ENCODE peak calls at places on chromosome 17, in six cellular contexts. O, I, X, Z, K and V are unnamed samples.

GRCh38 chr17:50943575-50943933 is 77.4 kb upstream of the TOB1 start:
- DNase-seq in I (no peak), Z (no peak), O (no peak), K (no peak), X (no peak), V (no peak)

GRCh38 chr17:35752471-35752870 is 568 bp downstream of the GAS2L2 start:
- DNase-seq in O (no peak), Z (peak), K (no peak), X (no peak), I (no peak), V (no peak)

GRCh38 chr17:81683208-81683583 is 401 bp downstream of the ARL16 start:
- DNase-seq in O (no peak), X (no peak), I (no peak), Z (no peak), K (no peak), V (no peak)

GRCh38 chr17:40664582-40665333 is at the start of gene KRT222:
- DNase-seq in O (no peak), X (no peak), Z (no peak), I (no peak), K (no peak), V (no peak)

GRCh38 chr17:49224198-49224996 is 6.2 kb downstream of the PHOSPHO1 start:
- DNase-seq in K (no peak), O (no peak), Z (no peak), I (no peak), X (no peak), V (peak)

GRCh38 chr17:27630607-27631408 is at the start of gene LGALS9:
- DNase-seq in O (no peak), I (peak), Z (peak), X (peak), K (no peak), V (peak)

GRCh38 chr17:65013613-65014391 is 42.7 kb downstream of the GNA13 start:
- DNase-seq in O (no peak), X (peak), K (peak), I (no peak), Z (no peak), V (peak)

GRCh38 chr17:83132251-83133081 is 53.1 kb downstream of the METRNL start:
- DNase-seq in O (no peak), Z (no peak), I (no peak), K (no peak), X (no peak), V (no peak)

GRCh38 chr17:73560661-73561060 is 83.6 kb downstream of the SDK2 start:
- DNase-seq in K (no peak), X (no peak), I (no peak), Z (no peak), O (no peak), V (no peak)

GRCh38 chr17:42783778-42784138 is 3.3 kb downstream of the WNK4 start:
- DNase-seq in X (no peak), Z (no peak), K (no peak), I (no peak), O (no peak), V (no peak)

GRCh38 chr17:49703557-49704277 is 4.0 kb downstream of the SLC35B1 start:
- DNase-seq in I (peak), X (no peak), K (peak), Z (peak), O (peak), V (no peak)

GRCh38 chr17:16419929-16420271 is 4.5 kb downstream of the TRPV2 start:
- DNase-seq in K (peak), X (peak), O (no peak), Z (no peak), I (peak), V (no peak)

GRCh38 chr17:4901648-4902344 is 1.1 kb downstream of the CHRNE start:
- DNase-seq in O (no peak), Z (no peak), I (no peak), X (no peak), K (no peak), V (no peak)

GRCh38 chr17:82679586-82680465 is 18.7 kb downstream of the RAB40B start:
- DNase-seq in X (no peak), Z (no peak), K (no peak), O (no peak), I (no peak), V (no peak)

GRCh38 chr17:40485851-40486512 is 15.4 kb downstream of the TNS4 start:
- DNase-seq in O (peak), I (no peak), Z (peak), K (peak), X (peak), V (no peak)

GRCh38 chr17:63963123-63963522 is 9.6 kb downstream of the SCN4A start:
- DNase-seq in X (no peak), K (no peak), I (no peak), Z (no peak), O (no peak), V (no peak)

GRCh38 chr17:68461589-68461988 is 4.3 kb upstream of the WIPI1 start:
- DNase-seq in I (no peak), O (no peak), Z (peak), K (no peak), X (no peak), V (no peak)

GRCh38 chr17:58337600-58338453 is 9.2 kb upstream of the TSPOAP1 start:
- DNase-seq in I (peak), O (no peak), Z (no peak), K (no peak), X (peak), V (peak)

GRCh38 chr17:144936-145670 is 7.7 kb downstream of the SCGB1C2 start:
- DNase-seq in K (no peak), O (no peak), X (no peak), I (no peak), Z (no peak), V (no peak)

GRCh38 chr17:46764709-46765401 is 53.6 kb downstream of the WNT3 start:
- DNase-seq in K (peak), X (peak), Z (peak), O (no peak), I (no peak), V (no peak)

GRCh38 chr17:81888988-81889595 is 2.3 kb downstream of the ALYREF start:
- DNase-seq in X (no peak), I (no peak), O (no peak), K (no peak), Z (no peak), V (no peak)

GRCh38 chr17:77300016-77300686 is 159.4 kb downstream of the SEC14L1 start:
- DNase-seq in O (no peak), K (no peak), Z (no peak), I (no peak), X (no peak), V (no peak)

GRCh38 chr17:9875441-9875840 is 29.6 kb downstream of the RCVRN start:
- DNase-seq in Z (no peak), K (peak), I (no peak), X (peak), O (no peak), V (no peak)

GRCh38 chr17:2611627-2612026 is 18.2 kb downstream of the PAFAH1B1 start:
- DNase-seq in I (no peak), Z (no peak), X (no peak), O (no peak), K (no peak), V (no peak)

GRCh38 chr17:72432881-72433280 is 312.1 kb downstream of the SOX9 start:
- DNase-seq in I (no peak), O (no peak), Z (no peak), X (no peak), K (no peak), V (no peak)

GRCh38 chr17:6090253-6090652 is 20.1 kb downstream of the WSCD1 start:
- DNase-seq in K (no peak), I (no peak), Z (no peak), X (no peak), O (no peak), V (no peak)

GRCh38 chr17:8807070-8807550 is 7.9 kb upstream of the MFSD6L start:
- DNase-seq in O (no peak), I (no peak), X (no peak), Z (no peak), K (no peak), V (no peak)

GRCh38 chr17:48711128-48711527 is 11.2 kb downstream of the PRAC1 start:
- DNase-seq in I (no peak), O (no peak), X (no peak), Z (no peak), K (no peak), V (no peak)

GRCh38 chr17:7914771-7915610 is 1.1 kb downstream of the RNF227 start:
- DNase-seq in Z (no peak), K (no peak), I (no peak), O (no peak), X (peak), V (no peak)

GRCh38 chr17:63476857-63477470 is at the start of gene ACE:
- DNase-seq in K (no peak), Z (peak), O (no peak), X (no peak), I (no peak), V (peak)